ENCODE peak calls at places on chromosome X, in seven cellular contexts. B is uterus; C is fibroblast of lung; I is adipocyte; K is CD8-positive, alpha-beta T cell; R is BJ; S is kidney epithelial cell. M is an unnamed sample.

GRCh38 chrX:65596270-65596669 is 61.7 kb upstream of the LAS1L start:
- DNase-seq in B (no peak), C (peak; percentile 66), I (peak; percentile 74), K (peak; percentile 68), R (no peak), S (no peak), M (peak; percentile 37)

GRCh38 chrX:44071070-44071645 is 98.0 kb upstream of the NDP start:
- DNase-seq in B (no peak), C (peak; percentile 15), I (no peak), K (no peak), R (no peak), S (no peak), M (no peak)

GRCh38 chrX:115268421-115268820 is 21.1 kb upstream of the LUZP4 start:
- DNase-seq in B (no peak), C (no peak), I (peak; percentile 15), K (no peak), R (no peak), S (no peak), M (no peak)

GRCh38 chrX:12779534-12779933 is 11.7 kb upstream of the PRPS2 start:
- DNase-seq in B (no peak), C (peak; percentile 25), I (no peak), K (no peak), R (no peak), S (peak; percentile 26), M (no peak)

GRCh38 chrX:27840881-27841280 is 33.1 kb downstream of the MAGEB10 start:
- DNase-seq in B (no peak), C (no peak), I (no peak), K (no peak), R (no peak), S (no peak), M (no peak)

GRCh38 chrX:80578518-80579105 is 158.4 kb downstream of the TENT5D start:
- DNase-seq in B (no peak), C (peak; percentile 1), I (peak; percentile 54), K (no peak), R (no peak), S (peak; percentile 5), M (no peak)

GRCh38 chrX:68487924-68488323 is 10.9 kb upstream of the YIPF6 start:
- DNase-seq in B (no peak), C (no peak), I (no peak), K (no peak), R (no peak), S (no peak), M (no peak)

GRCh38 chrX:25442501-25442900 is 426.7 kb upstream of the ARX start:
- DNase-seq in B (no peak), C (no peak), I (peak; percentile 0), K (no peak), R (no peak), S (no peak), M (no peak)

GRCh38 chrX:131828482-131828881 is 194.6 kb upstream of the STK26 start:
- DNase-seq in B (no peak), C (no peak), I (no peak), K (no peak), R (no peak), S (no peak), M (no peak)

GRCh38 chrX:84186603-84187358 is 1.2 kb downstream of the RPS6KA6 start:
- DNase-seq in B (no peak), C (peak; percentile 12), I (no peak), K (no peak), R (no peak), S (no peak), M (no peak)

GRCh38 chrX:24619647-24620046 is 27.5 kb downstream of the PCYT1B start:
- DNase-seq in B (no peak), C (peak; percentile 60), I (peak; percentile 71), K (no peak), R (peak; percentile 9), S (peak; percentile 1), M (peak; percentile 53)

GRCh38 chrX:133999013-133999705 is 13.8 kb upstream of the GPC3 start:
- DNase-seq in B (peak; percentile 53), C (no peak), I (peak; percentile 82), K (no peak), R (no peak), S (no peak), M (no peak)

GRCh38 chrX:30246769-30247489 is at the start of gene MAGEB1:
- DNase-seq in B (no peak), C (no peak), I (no peak), K (no peak), R (no peak), S (no peak), M (no peak)

GRCh38 chrX:115018040-115018647 is 728 bp upstream of the IL13RA2 start:
- DNase-seq in B (no peak), C (no peak), I (peak; percentile 34), K (no peak), R (no peak), S (no peak), M (no peak)

GRCh38 chrX:20019672-20020365 is 29.0 kb upstream of the BCLAF3 start:
- DNase-seq in B (no peak), C (no peak), I (no peak), K (no peak), R (no peak), S (no peak), M (no peak)

GRCh38 chrX:69429339-69430014 is 74.6 kb upstream of the NALF2 start:
- DNase-seq in B (no peak), C (no peak), I (no peak), K (no peak), R (no peak), S (no peak), M (no peak)

GRCh38 chrX:16870861-16871584 is 861 bp upstream of the RBBP7 start:
- DNase-seq in B (peak; percentile 26), C (peak; percentile 12), I (peak; percentile 52), K (no peak), R (no peak), S (no peak), M (no peak)

GRCh38 chrX:25069209-25069608 is 53.4 kb upstream of the ARX start:
- DNase-seq in B (no peak), C (no peak), I (no peak), K (no peak), R (no peak), S (no peak), M (no peak)

GRCh38 chrX:104018126-104018525 is 4.6 kb upstream of the H2BW1 start:
- DNase-seq in B (no peak), C (no peak), I (no peak), K (no peak), R (no peak), S (no peak), M (no peak)

GRCh38 chrX:29090811-29091210 is 503.6 kb downstream of the IL1RAPL1 start:
- DNase-seq in B (no peak), C (peak; percentile 19), I (peak; percentile 42), K (no peak), R (no peak), S (no peak), M (peak; percentile 1)

GRCh38 chrX:11241720-11242119 is 51.5 kb upstream of the AMELX start:
- DNase-seq in B (no peak), C (no peak), I (peak; percentile 31), K (no peak), R (no peak), S (no peak), M (no peak)

GRCh38 chrX:17465201-17465600 is 90.2 kb downstream of the NHS start:
- DNase-seq in B (no peak), C (peak; percentile 35), I (peak; percentile 27), K (no peak), R (peak; percentile 39), S (no peak), M (no peak)

GRCh38 chrX:123086768-123087167 is 97.3 kb upstream of the GRIA3 start:
- DNase-seq in B (no peak), C (no peak), I (no peak), K (no peak), R (no peak), S (no peak), M (no peak)

GRCh38 chrX:18996536-18996935 is 12.6 kb upstream of the PHKA2 start:
- DNase-seq in B (no peak), C (no peak), I (no peak), K (no peak), R (no peak), S (no peak), M (no peak)

GRCh38 chrX:132834109-132834508 is 124.3 kb downstream of the HS6ST2 start:
- DNase-seq in B (no peak), C (no peak), I (no peak), K (no peak), R (no peak), S (no peak), M (no peak)

GRCh38 chrX:45142185-45142584 is 58.5 kb downstream of the DIPK2B start:
- DNase-seq in B (no peak), C (no peak), I (no peak), K (no peak), R (no peak), S (no peak), M (no peak)

GRCh38 chrX:72254835-72255234 is 16.0 kb upstream of the ERCC6L start:
- DNase-seq in B (no peak), C (no peak), I (no peak), K (no peak), R (no peak), S (no peak), M (no peak)

GRCh38 chrX:34371740-34372139 is 239.6 kb upstream of the FAM47A start:
- DNase-seq in B (no peak), C (no peak), I (no peak), K (no peak), R (no peak), S (no peak), M (no peak)
- H3K27me3 ChIP-seq in B (no peaks in the 10 kb centered on the region), C (no peaks in the 10 kb centered on the region), I (no peaks in the 10 kb centered on the region), K (no peaks in the 10 kb centered on the region), R (no peaks in the 10 kb centered on the region), S (no peaks in the 10 kb centered on the region), M (no peaks in the 10 kb centered on the region)

GRCh38 chrX:113675278-113675677 is 834.6 kb upstream of the AMOT start:
- DNase-seq in B (no peak), C (peak; percentile 14), I (no peak), K (no peak), R (no peak), S (no peak), M (no peak)
- H3K4me3 ChIP-seq in B (no peak overlapping the region), C (no peak overlapping the region), I (no peak overlapping the region), K (no peak overlapping the region), R (no peak overlapping the region), S (no peak overlapping the region), M (no peak overlapping the region)

GRCh38 chrX:9137152-9137551 is 103.2 kb upstream of the FAM9B start:
- DNase-seq in B (no peak), C (no peak), I (no peak), K (no peak), R (no peak), S (no peak), M (no peak)
- H3K27me3 ChIP-seq in B (no peaks in the 10 kb centered on the region), C (no peaks in the 10 kb centered on the region), I (no peaks in the 10 kb centered on the region), K (no peaks in the 10 kb centered on the region), R (no peaks in the 10 kb centered on the region), S (no peaks in the 10 kb centered on the region), M (no peaks in the 10 kb centered on the region)

DNA sequence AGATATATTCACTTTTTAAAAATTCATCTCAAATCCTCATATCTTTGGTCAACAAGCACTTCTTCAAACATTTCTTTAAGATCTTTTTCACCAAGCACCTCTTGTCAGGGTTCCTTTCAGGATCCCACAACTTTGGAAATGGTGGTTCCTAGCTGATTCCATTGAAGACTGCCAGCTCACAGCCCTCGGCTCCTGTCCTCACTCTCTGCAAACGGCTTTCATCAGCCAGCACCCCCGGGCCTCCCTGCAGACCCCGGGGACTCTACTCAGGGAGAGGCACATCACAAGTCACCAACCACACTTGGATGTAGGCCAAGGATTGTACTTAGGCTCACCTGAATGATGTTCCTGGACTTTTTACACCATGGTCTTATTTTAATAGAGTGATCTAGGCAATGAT is 20.0 kb downstream of the ZBTB33 start:
- DNase-seq in B (no peak), C (no peak), I (no peak), K (no peak), R (no peak), S (no peak), M (no peak)
- H3K4me3 ChIP-seq in B (no peak overlapping the region), C (no peak overlapping the region), I (no peak overlapping the region), K (no peak overlapping the region), R (no peak overlapping the region), S (no peak overlapping the region), M (no peak overlapping the region)